ENCODE peak calls at places on chromosomes 16 and 17, in nine cellular contexts. K is A673, L is brain microvascular endothelial cell, H is fibroblast of villous mesenchyme, N is fibroblast of lung, W is keratinocyte, X is Panc1, I is tibial artery, Z is progenitor cell of endocrine pancreas. C is an unnamed sample.

GRCh38 chr17:76683011-76683755 is 27.6 kb downstream of the MXRA7 start:
- DNase-seq in K (no peak), L (no peak), H (no peak), N (no peak), W (no peak), X (no peak), I (no peak), Z (no peak), C (no peak)

GRCh38 chr16:85642762-85643281 is 29.7 kb downstream of the GSE1 start:
- DNase-seq in K (no peak), L (no peak), H (no peak), N (no peak), W (no peak), X (no peak), I (no peak), Z (no peak), C (peak)

GRCh38 chr17:60577147-60577925 is 22.7 kb upstream of the PPM1D start:
- DNase-seq in K (no peak), L (peak), H (peak), N (peak), W (no peak), X (no peak), I (no peak), Z (no peak), C (no peak)

GRCh38 chr17:38910325-38910724 is 15.1 kb upstream of the LASP1NB start:
- DNase-seq in K (no peak), L (no peak), H (no peak), N (no peak), W (no peak), X (no peak), I (no peak), Z (no peak), C (no peak)

GRCh38 chr17:39062846-39063680 is 88.4 kb downstream of the PLXDC1 start:
- DNase-seq in K (no peak), L (no peak), H (peak), N (no peak), W (no peak), X (no peak), I (no peak), Z (no peak), C (no peak)

GRCh38 chr17:19346351-19347255 is 15.9 kb downstream of the B9D1 start:
- DNase-seq in K (peak), L (peak), H (peak), N (peak), W (no peak), X (no peak), I (peak), Z (no peak), C (no peak)

GRCh38 chr16:75273054-75273925 is 21.9 kb upstream of the BCAR1 start:
- DNase-seq in K (no peak), L (no peak), H (no peak), N (peak), W (no peak), X (no peak), I (no peak), Z (no peak), C (no peak)

GRCh38 chr17:13986855-13987254 is 82.4 kb upstream of the COX10 start:
- DNase-seq in K (no peak), L (no peak), H (no peak), N (no peak), W (no peak), X (no peak), I (no peak), Z (no peak), C (no peak)

GRCh38 chr17:78105551-78105950 is 23.0 kb downstream of the TMC6 start:
- DNase-seq in K (no peak), L (no peak), H (no peak), N (peak), W (no peak), X (no peak), I (peak), Z (no peak), C (no peak)

GRCh38 chr17:12242390-12242954 is 221.8 kb downstream of the MAP2K4 start:
- DNase-seq in K (no peak), L (no peak), H (peak), N (peak), W (no peak), X (no peak), I (no peak), Z (no peak), C (no peak)

GRCh38 chr16:69123894-69124293 is 8.5 kb downstream of the CHTF8 start:
- DNase-seq in K (peak), L (peak), H (peak), N (peak), W (no peak), X (no peak), I (no peak), Z (no peak), C (peak)

GRCh38 chr16:18839555-18839954 is 38.2 kb upstream of the ARL6IP1 start:
- DNase-seq in K (no peak), L (no peak), H (no peak), N (no peak), W (no peak), X (no peak), I (no peak), Z (no peak), C (no peak)

GRCh38 chr17:9169116-9169515 is 147.8 kb downstream of the NTN1 start:
- DNase-seq in K (no peak), L (no peak), H (no peak), N (no peak), W (no peak), X (no peak), I (no peak), Z (no peak), C (no peak)

GRCh38 chr16:20904507-20905079 is 4.0 kb downstream of the LYRM1 start:
- DNase-seq in K (no peak), L (peak), H (peak), N (peak), W (peak), X (no peak), I (no peak), Z (no peak), C (no peak)

GRCh38 chr16:89005201-89006035 is 28.4 kb upstream of the CBFA2T3 start:
- DNase-seq in K (no peak), L (no peak), H (no peak), N (no peak), W (no peak), X (no peak), I (no peak), Z (no peak), C (no peak)

GRCh38 chr16:63745456-63745855 is 1376.4 kb downstream of the CDH11 start:
- DNase-seq in K (no peak), L (no peak), H (no peak), N (no peak), W (no peak), X (no peak), I (no peak), Z (no peak), C (no peak)

GRCh38 chr17:81317992-81318391 is 22.9 kb upstream of the SLC38A10 start:
- DNase-seq in K (no peak), L (no peak), H (no peak), N (no peak), W (no peak), X (no peak), I (no peak), Z (no peak), C (no peak)

GRCh38 chr16:53052519-53053501 is at the start of gene CHD9NB:
- DNase-seq in K (peak), L (peak), H (peak), N (peak), W (peak), X (no peak), I (no peak), Z (no peak), C (no peak)

GRCh38 chr17:7486181-7486580 is 2.0 kb downstream of the POLR2A start:
- DNase-seq in K (no peak), L (no peak), H (peak), N (peak), W (no peak), X (no peak), I (no peak), Z (no peak), C (no peak)

GRCh38 chr17:3980381-3980975 is 16.2 kb upstream of the ATP2A3 start:
- DNase-seq in K (no peak), L (no peak), H (no peak), N (no peak), W (no peak), X (no peak), I (no peak), Z (no peak), C (no peak)

GRCh38 chr16:81706327-81707295 is 72.5 kb upstream of the PLCG2 start:
- DNase-seq in K (no peak), L (no peak), H (no peak), N (no peak), W (no peak), X (no peak), I (no peak), Z (no peak), C (no peak)

GRCh38 chr17:81125573-81126081 is 39.7 kb upstream of the PVALEF start:
- DNase-seq in K (no peak), L (no peak), H (no peak), N (no peak), W (no peak), X (no peak), I (no peak), Z (no peak), C (no peak)

GRCh38 chr17:73432624-73433190 is 120.9 kb upstream of the CDC42EP4 start:
- DNase-seq in K (no peak), L (no peak), H (no peak), N (no peak), W (no peak), X (no peak), I (no peak), Z (no peak), C (no peak)

GRCh38 chr16:26220894-26221293 is 529.1 kb downstream of the HS3ST4 start:
- DNase-seq in K (peak), L (no peak), H (no peak), N (no peak), W (no peak), X (no peak), I (no peak), Z (no peak), C (no peak)

GRCh38 chr16:86880316-86881117 is 302.2 kb downstream of the FOXL1 start:
- DNase-seq in K (no peak), L (no peak), H (no peak), N (peak), W (no peak), X (no peak), I (no peak), Z (no peak), C (no peak)

GRCh38 chr17:82642022-82642421 is 6.2 kb downstream of the WDR45B start:
- DNase-seq in K (no peak), L (no peak), H (no peak), N (no peak), W (no peak), X (no peak), I (no peak), Z (no peak), C (no peak)

GRCh38 chr17:35900693-35901487 is 20.7 kb upstream of the CCL5 start:
- DNase-seq in K (no peak), L (peak), H (peak), N (peak), W (no peak), X (no peak), I (no peak), Z (no peak), C (peak)

GRCh38 chr17:80881321-80881720 is 110.3 kb upstream of the CHMP6 start:
- DNase-seq in K (no peak), L (no peak), H (no peak), N (no peak), W (no peak), X (no peak), I (no peak), Z (no peak), C (no peak)

GRCh38 chr16:1771072-1771863 is at the start of gene NME3:
- DNase-seq in K (peak), L (peak), H (peak), N (peak), W (no peak), X (no peak), I (peak), Z (no peak), C (peak)

GRCh38 chr17:32546031-32546444 is 59.2 kb downstream of the CDK5R1 start:
- DNase-seq in K (no peak), L (no peak), H (no peak), N (no peak), W (no peak), X (no peak), I (no peak), Z (no peak), C (no peak)

GRCh38 chr17:60065867-60066266 is 12.9 kb downstream of the HEATR6 start:
- DNase-seq in K (no peak), L (no peak), H (peak), N (no peak), W (no peak), X (no peak), I (no peak), Z (no peak), C (no peak)

GRCh38 chr16:28210979-28211505 is 723 bp downstream of the XPO6 start:
- DNase-seq in K (peak), L (peak), H (peak), N (peak), W (peak), X (no peak), I (peak), Z (peak), C (peak)

GRCh38 chr17:42906772-42907171 is 6.2 kb downstream of the G6PC1 start:
- DNase-seq in K (no peak), L (no peak), H (no peak), N (no peak), W (no peak), X (no peak), I (no peak), Z (no peak), C (no peak)

GRCh38 chr16:16014329-16015224 is 65.2 kb downstream of the ABCC1 start:
- DNase-seq in K (peak), L (no peak), H (peak), N (peak), W (no peak), X (no peak), I (peak), Z (no peak), C (no peak)

GRCh38 chr17:74141612-74142011 is 61.9 kb upstream of the RPL38 start:
- DNase-seq in K (no peak), L (no peak), H (no peak), N (no peak), W (no peak), X (no peak), I (no peak), Z (no peak), C (no peak)

GRCh38 chr17:76390003-76390421 is 5.6 kb downstream of the SPHK1 start:
- DNase-seq in K (no peak), L (no peak), H (no peak), N (no peak), W (no peak), X (no peak), I (no peak), Z (no peak), C (no peak)

GRCh38 chr16:46996952-46997458 is 23.5 kb upstream of the DNAJA2 start:
- DNase-seq in K (no peak), L (no peak), H (no peak), N (no peak), W (no peak), X (no peak), I (no peak), Z (no peak), C (no peak)

DNA sequence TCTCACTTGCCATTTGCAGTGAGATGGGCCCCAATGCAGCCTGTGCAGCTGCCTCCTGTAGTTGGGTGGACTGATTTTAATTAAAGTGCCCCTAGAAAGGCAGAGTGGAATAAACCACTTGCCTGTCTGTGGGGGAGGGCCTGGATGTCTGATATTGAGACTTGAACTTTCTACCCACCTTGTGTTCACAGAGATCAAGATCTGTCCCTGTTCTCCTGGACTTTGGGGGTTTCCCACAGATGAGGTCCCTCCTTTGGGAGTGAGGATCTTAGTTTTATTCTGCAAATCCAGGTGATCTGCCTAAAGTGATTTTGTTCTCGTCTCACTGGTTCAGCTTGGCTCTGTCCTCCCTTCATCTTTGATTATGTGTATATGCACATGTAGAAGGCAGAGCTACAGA is 7.7 kb upstream of the DHRS13 start:
- DNase-seq in K (no peak), L (no peak), H (no peak), N (no peak), W (no peak), X (no peak), I (no peak), Z (no peak), C (no peak)
- TF ChIP-seq CTCF in K (no peak), L (no peak), H (no peak), N (no peak), W (no peak), X (no peak), I (no peak), Z (no peak), C (no peak)

GRCh38 chr17:50621562-50621961 is 13.1 kb upstream of the ABCC3 start:
- DNase-seq in K (peak), L (no peak), H (no peak), N (no peak), W (no peak), X (no peak), I (no peak), Z (no peak), C (no peak)

GRCh38 chr17:50619489-50619888 is 15.2 kb upstream of the ABCC3 start:
- DNase-seq in K (no peak), L (no peak), H (no peak), N (no peak), W (no peak), X (no peak), I (no peak), Z (no peak), C (no peak)

GRCh38 chr17:50618941-50619340 is 15.7 kb upstream of the ABCC3 start:
- DNase-seq in K (no peak), L (no peak), H (no peak), N (no peak), W (no peak), X (no peak), I (no peak), Z (no peak), C (no peak)

GRCh38 chr17:50620237-50620636 is 14.4 kb upstream of the ABCC3 start:
- DNase-seq in K (no peak), L (no peak), H (no peak), N (no peak), W (no peak), X (no peak), I (no peak), Z (no peak), C (no peak)

DNA sequence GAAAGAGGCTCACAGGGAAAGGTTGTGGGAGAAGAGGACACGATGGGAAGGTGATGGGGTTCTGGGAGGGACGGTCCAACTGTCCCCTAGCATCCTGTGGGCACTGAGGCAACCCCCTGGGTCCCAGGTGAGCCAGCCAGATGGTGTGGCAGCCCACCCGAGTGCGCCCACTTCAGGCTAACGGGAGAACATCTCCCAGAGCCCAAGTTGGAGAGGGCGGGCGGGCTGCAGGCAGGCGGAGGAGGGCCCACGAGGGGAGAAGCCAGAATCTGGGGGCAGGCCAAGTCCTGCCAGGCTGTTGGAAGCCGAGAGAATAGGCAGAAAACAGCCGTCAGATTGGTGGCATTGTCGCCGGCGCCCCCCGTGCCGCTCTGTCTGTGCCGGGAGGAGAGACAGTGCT is 13.8 kb upstream of the ABCC3 start:
- DNase-seq in K (peak), L (no peak), H (no peak), N (no peak), W (no peak), X (no peak), I (no peak), Z (no peak), C (no peak)
- TF ChIP-seq CTCF in K (peak), L (peak), H (no peak), N (no peak), W (peak), X (no peak), I (no peak), Z (peak), C (no peak)

GRCh38 chr16:87931504-87931903 is 4.8 kb downstream of the CA5A start:
- DNase-seq in K (no peak), L (peak), H (peak), N (no peak), W (no peak), X (no peak), I (no peak), Z (no peak), C (no peak)

GRCh38 chr16:87933140-87933495 is 3.2 kb downstream of the CA5A start:
- DNase-seq in K (no peak), L (no peak), H (no peak), N (no peak), W (no peak), X (no peak), I (no peak), Z (no peak), C (no peak)

GRCh38 chr16:87939562-87940423 is 3.5 kb upstream of the CA5A start:
- DNase-seq in K (no peak), L (no peak), H (no peak), N (no peak), W (no peak), X (no peak), I (no peak), Z (no peak), C (no peak)

GRCh38 chr16:87938412-87938949 is 2.2 kb upstream of the CA5A start:
- DNase-seq in K (no peak), L (no peak), H (no peak), N (no peak), W (no peak), X (no peak), I (no peak), Z (no peak), C (no peak)

GRCh38 chr16:87936375-87937230 is at the start of gene CA5A:
- DNase-seq in K (no peak), L (no peak), H (no peak), N (no peak), W (no peak), X (no peak), I (no peak), Z (no peak), C (no peak)
- TF ChIP-seq CTCF in K (no peak), L (no peak), H (no peak), N (no peak), W (no peak), X (no peak), I (no peak), Z (no peak), C (no peak)

GRCh38 chr16:31833047-31833446 is 40.6 kb upstream of the ZNF267 start:
- DNase-seq in K (no peak), L (no peak), H (no peak), N (no peak), W (no peak), X (no peak), I (no peak), Z (no peak), C (no peak)
- TF ChIP-seq CTCF in K (no peak), L (no peak), H (no peak), N (no peak), W (no peak), X (no peak), I (no peak), Z (no peak), C (no peak)

C was measured in natural killer cell.